ENCODE peak calls at places on chromosomes 13 and 19, in five cellular contexts. One of them, this sample, is unnamed.

GRCh38 chr13:110262494-110262893 is 44.5 kb downstream of the COL4A1 start:
- DNase-seq in SK-N-SH: no peak
- DNase-seq in GM23338: no peak
- DNase-seq in MM.1S: no peak
- DNase-seq in PC-3: no peak
- DNase-seq in this sample: peak; percentile 58

GRCh38 chr19:58366576-58367430 is 4.3 kb upstream of the ZNF497 start:
- DNase-seq in SK-N-SH: peak; percentile 31
- DNase-seq in MM.1S: no peak
- DNase-seq in GM23338: peak; percentile 51
- DNase-seq in PC-3: no peak
- DNase-seq in this sample: no peak

GRCh38 chr19:13984186-13984585 is 21.9 kb downstream of the RFX1 start:
- DNase-seq in PC-3: no peak
- DNase-seq in MM.1S: no peak
- DNase-seq in GM23338: no peak
- DNase-seq in SK-N-SH: peak; percentile 42
- DNase-seq in this sample: peak; percentile 33

GRCh38 chr19:35673121-35673804 is 6.9 kb downstream of the UPK1A start:
- DNase-seq in GM23338: peak; percentile 84
- DNase-seq in MM.1S: peak; percentile 53
- DNase-seq in PC-3: no peak
- DNase-seq in SK-N-SH: peak; percentile 84
- DNase-seq in this sample: peak; percentile 66

GRCh38 chr19:49755956-49756355 is 7.2 kb downstream of the TSKS start:
- DNase-seq in SK-N-SH: no peak
- DNase-seq in PC-3: no peak
- DNase-seq in GM23338: no peak
- DNase-seq in MM.1S: no peak
- DNase-seq in this sample: no peak

GRCh38 chr19:10603084-10603872 is 16.2 kb upstream of the AP1M2 start:
- DNase-seq in PC-3: no peak
- DNase-seq in MM.1S: no peak
- DNase-seq in SK-N-SH: peak; percentile 53
- DNase-seq in GM23338: peak; percentile 56
- DNase-seq in this sample: peak; percentile 54

GRCh38 chr19:34639491-34640085 is 37.4 kb downstream of the SCGB2B2 start:
- DNase-seq in GM23338: peak; percentile 92
- DNase-seq in MM.1S: peak; percentile 72
- DNase-seq in PC-3: peak; percentile 57
- DNase-seq in SK-N-SH: peak; percentile 43
- DNase-seq in this sample: peak; percentile 86

GRCh38 chr13:98173431-98173921 is 3.6 kb downstream of the RNF113B start:
- DNase-seq in PC-3: peak; percentile 18
- DNase-seq in GM23338: peak; percentile 71
- DNase-seq in MM.1S: no peak
- DNase-seq in SK-N-SH: no peak
- DNase-seq in this sample: peak; percentile 28

GRCh38 chr19:3978145-3978544 is 7.1 kb downstream of the EEF2 start:
- DNase-seq in MM.1S: no peak
- DNase-seq in GM23338: no peak
- DNase-seq in SK-N-SH: no peak
- DNase-seq in PC-3: no peak
- DNase-seq in this sample: no peak
- H3F3A ChIP-seq in MM.1S: peaks cover 74% of the 10 kb centered on the region
- H3F3A ChIP-seq in GM23338: peaks cover 78% of the 10 kb centered on the region
- H3F3A ChIP-seq in SK-N-SH: peaks cover 62% of the 10 kb centered on the region
- H3F3A ChIP-seq in PC-3: peaks cover 3% of the 10 kb centered on the region
- H3F3A ChIP-seq in this sample: peaks cover 75% of the 10 kb centered on the region

GRCh38 chr19:2734589-2735288 is 5.1 kb downstream of the SLC39A3 start:
- DNase-seq in PC-3: no peak
- DNase-seq in SK-N-SH: no peak
- DNase-seq in MM.1S: no peak
- DNase-seq in GM23338: no peak
- DNase-seq in this sample: no peak

GRCh38 chr19:2732883-2733282 is 6.9 kb downstream of the SLC39A3 start:
- DNase-seq in GM23338: no peak
- DNase-seq in SK-N-SH: no peak
- DNase-seq in PC-3: no peak
- DNase-seq in MM.1S: no peak
- DNase-seq in this sample: no peak

GRCh38 chr19:2733930-2734588 is 5.8 kb downstream of the SLC39A3 start:
- DNase-seq in MM.1S: no peak
- DNase-seq in PC-3: no peak
- DNase-seq in SK-N-SH: no peak
- DNase-seq in GM23338: no peak
- DNase-seq in this sample: no peak

GRCh38 chr19:2736550-2737190 is 3.1 kb downstream of the SLC39A3 start:
- DNase-seq in GM23338: no peak
- DNase-seq in MM.1S: no peak
- DNase-seq in SK-N-SH: no peak
- DNase-seq in PC-3: no peak
- DNase-seq in this sample: no peak

DNA sequence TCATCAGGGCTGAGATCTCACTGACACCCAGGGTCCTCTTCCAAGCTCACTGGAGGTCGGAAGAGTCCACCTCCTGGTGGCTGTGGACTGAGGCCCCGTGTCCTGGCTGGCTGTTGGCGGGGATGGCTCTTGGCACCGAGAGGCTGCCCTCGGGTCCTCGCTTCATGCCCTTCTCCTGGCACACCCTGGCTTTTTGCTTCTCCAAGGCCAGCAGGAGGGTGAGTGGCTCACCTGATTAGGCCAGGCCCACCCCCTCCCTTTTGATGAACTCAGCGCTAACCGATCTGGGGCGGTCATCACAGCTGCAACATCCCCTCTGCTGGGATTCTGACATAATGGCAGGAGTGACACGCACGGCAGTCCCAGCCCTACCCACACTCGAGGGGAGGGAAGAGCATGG is 4.4 kb downstream of the SLC39A3 start:
- DNase-seq in MM.1S: no peak
- DNase-seq in GM23338: no peak
- DNase-seq in PC-3: no peak
- DNase-seq in SK-N-SH: no peak
- DNase-seq in this sample: no peak
- H3K4me3 ChIP-seq in MM.1S: no peak overlapping the region
- H3K4me3 ChIP-seq in GM23338: no peak overlapping the region
- H3K4me3 ChIP-seq in PC-3: no peak overlapping the region
- H3K4me3 ChIP-seq in SK-N-SH: no peak overlapping the region
- H3K4me3 ChIP-seq in this sample: no peak overlapping the region

GRCh38 chr19:18253130-18253529 is 21.1 kb downstream of the IQCN start:
- DNase-seq in PC-3: no peak
- DNase-seq in SK-N-SH: no peak
- DNase-seq in GM23338: no peak
- DNase-seq in MM.1S: no peak
- DNase-seq in this sample: no peak

GRCh38 chr19:18251587-18252369 is 22.5 kb downstream of the IQCN start:
- DNase-seq in PC-3: peak; percentile 87
- DNase-seq in SK-N-SH: peak; percentile 86
- DNase-seq in GM23338: peak; percentile 90
- DNase-seq in MM.1S: peak; percentile 67
- DNase-seq in this sample: peak; percentile 78

GRCh38 chr19:18252370-18252717 is 21.9 kb downstream of the IQCN start:
- DNase-seq in PC-3: no peak
- DNase-seq in SK-N-SH: no peak
- DNase-seq in GM23338: no peak
- DNase-seq in MM.1S: no peak
- DNase-seq in this sample: no peak

GRCh38 chr19:18254546-18255500 is 19.4 kb downstream of the IQCN start:
- DNase-seq in SK-N-SH: no peak
- DNase-seq in PC-3: peak; percentile 31
- DNase-seq in GM23338: peak; percentile 71
- DNase-seq in MM.1S: peak; percentile 37
- DNase-seq in this sample: no peak

DNA sequence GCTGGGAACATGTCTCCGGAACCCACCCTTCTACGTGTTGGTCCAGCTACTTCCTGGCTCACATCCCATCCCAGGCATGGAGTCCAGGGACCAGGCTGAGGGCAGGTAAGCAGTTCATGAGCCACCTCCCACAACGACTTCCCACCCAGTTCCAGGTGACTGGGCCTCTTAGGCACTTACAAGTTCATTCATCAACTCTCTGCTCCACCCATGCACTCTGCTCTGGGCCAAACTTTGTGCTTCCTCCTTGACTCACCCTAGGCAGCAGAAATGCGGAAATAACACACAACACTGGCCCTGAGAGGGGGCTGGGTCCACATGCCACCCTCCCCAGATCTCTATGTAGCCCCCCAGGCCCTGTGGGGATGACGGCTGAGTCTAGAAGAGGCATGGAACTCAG is 20.5 kb downstream of the IQCN start:
- DNase-seq in PC-3: peak; percentile 64
- DNase-seq in SK-N-SH: no peak
- DNase-seq in GM23338: no peak
- DNase-seq in MM.1S: no peak
- DNase-seq in this sample: no peak
- H3K4me2 ChIP-seq in PC-3: peak overlapping the region; percentile 14
- H3K4me2 ChIP-seq in SK-N-SH: no peak overlapping the region
- H3K4me2 ChIP-seq in GM23338: no peak overlapping the region
- H3K4me2 ChIP-seq in MM.1S: no peak overlapping the region
- H3K4me2 ChIP-seq in this sample: no peak overlapping the region

GRCh38 chr13:45336025-45336800 is 4.8 kb downstream of the TPT1 start:
- DNase-seq in GM23338: peak; percentile 21
- DNase-seq in SK-N-SH: no peak
- DNase-seq in PC-3: no peak
- DNase-seq in MM.1S: no peak
- DNase-seq in this sample: no peak
- H3F3A ChIP-seq in GM23338: peaks cover 62% of the 10 kb centered on the region
- H3F3A ChIP-seq in SK-N-SH: peaks cover 91% of the 10 kb centered on the region
- H3F3A ChIP-seq in PC-3: peaks cover 40% of the 10 kb centered on the region
- H3F3A ChIP-seq in MM.1S: peaks cover 23% of the 10 kb centered on the region
- H3F3A ChIP-seq in this sample: peaks cover 93% of the 10 kb centered on the region